ENCODE peak calls at places on chromosomes 11 and 22, in seven cellular contexts. One of them, this sample, is unnamed.

GRCh38 chr11:79332017-79332416 is 108.8 kb downstream of the TENM4 start:
- DNase-seq in osteocyte: no peak
- DNase-seq in LoVo: no peak
- DNase-seq in uterus: no peak
- DNase-seq in mesothelial cell of epicardium: no peak
- DNase-seq in T follicular helper cell: no peak
- DNase-seq in activated CD4-positive, alpha-beta T cell treated with anti-CD3 and anti-CD28 coated beads for 24 hours: no peak
- DNase-seq in this sample: no peak

GRCh38 chr22:43260346-43260745 is 73.4 kb upstream of the TTLL12 start:
- DNase-seq in T follicular helper cell: no peak
- DNase-seq in LoVo: no peak
- DNase-seq in activated CD4-positive, alpha-beta T cell treated with anti-CD3 and anti-CD28 coated beads for 24 hours: no peak
- DNase-seq in uterus: no peak
- DNase-seq in mesothelial cell of epicardium: no peak
- DNase-seq in osteocyte: no peak
- DNase-seq in this sample: no peak

GRCh38 chr11:18524248-18524647 is 2.5 kb downstream of the TSG101 start:
- DNase-seq in activated CD4-positive, alpha-beta T cell treated with anti-CD3 and anti-CD28 coated beads for 24 hours: no peak
- DNase-seq in osteocyte: no peak
- DNase-seq in T follicular helper cell: no peak
- DNase-seq in mesothelial cell of epicardium: no peak
- DNase-seq in uterus: no peak
- DNase-seq in LoVo: no peak
- DNase-seq in this sample: no peak

GRCh38 chr11:34495724-34496377 is 17.7 kb downstream of the ELF5 start:
- DNase-seq in T follicular helper cell: no peak
- DNase-seq in osteocyte: no peak
- DNase-seq in activated CD4-positive, alpha-beta T cell treated with anti-CD3 and anti-CD28 coated beads for 24 hours: no peak
- DNase-seq in LoVo: no peak
- DNase-seq in mesothelial cell of epicardium: no peak
- DNase-seq in uterus: no peak
- DNase-seq in this sample: no peak

GRCh38 chr22:36544107-36544620 is 15.2 kb upstream of the EIF3D start:
- DNase-seq in activated CD4-positive, alpha-beta T cell treated with anti-CD3 and anti-CD28 coated beads for 24 hours: no peak
- DNase-seq in uterus: no peak
- DNase-seq in T follicular helper cell: no peak
- DNase-seq in LoVo: no peak
- DNase-seq in mesothelial cell of epicardium: no peak
- DNase-seq in osteocyte: no peak
- DNase-seq in this sample: no peak

GRCh38 chr11:57779275-57779674 is 17.7 kb downstream of the CTNND1 start:
- DNase-seq in LoVo: no peak
- DNase-seq in activated CD4-positive, alpha-beta T cell treated with anti-CD3 and anti-CD28 coated beads for 24 hours: no peak
- DNase-seq in uterus: no peak
- DNase-seq in osteocyte: no peak
- DNase-seq in T follicular helper cell: no peak
- DNase-seq in mesothelial cell of epicardium: no peak
- DNase-seq in this sample: peak

GRCh38 chr11:11533751-11534150 is 88.1 kb downstream of the GALNT18 start:
- DNase-seq in osteocyte: no peak
- DNase-seq in mesothelial cell of epicardium: no peak
- DNase-seq in T follicular helper cell: no peak
- DNase-seq in activated CD4-positive, alpha-beta T cell treated with anti-CD3 and anti-CD28 coated beads for 24 hours: no peak
- DNase-seq in uterus: no peak
- DNase-seq in LoVo: no peak
- DNase-seq in this sample: no peak

GRCh38 chr22:10778296-10778814 is 4749.6 kb upstream of the OR11H1 start:
- DNase-seq in uterus: no peak
- DNase-seq in activated CD4-positive, alpha-beta T cell treated with anti-CD3 and anti-CD28 coated beads for 24 hours: no peak
- DNase-seq in T follicular helper cell: no peak
- DNase-seq in mesothelial cell of epicardium: no peak
- DNase-seq in osteocyte: no peak
- DNase-seq in LoVo: no peak
- DNase-seq in this sample: no peak

GRCh38 chr11:13183094-13183825 is 94.3 kb upstream of the BMAL1 start:
- DNase-seq in osteocyte: no peak
- DNase-seq in mesothelial cell of epicardium: no peak
- DNase-seq in activated CD4-positive, alpha-beta T cell treated with anti-CD3 and anti-CD28 coated beads for 24 hours: no peak
- DNase-seq in uterus: no peak
- DNase-seq in LoVo: peak
- DNase-seq in T follicular helper cell: no peak
- DNase-seq in this sample: no peak

GRCh38 chr11:123640677-123641494 is 13.5 kb downstream of the SCN3B start:
- DNase-seq in mesothelial cell of epicardium: no peak
- DNase-seq in LoVo: peak
- DNase-seq in T follicular helper cell: peak
- DNase-seq in osteocyte: no peak
- DNase-seq in activated CD4-positive, alpha-beta T cell treated with anti-CD3 and anti-CD28 coated beads for 24 hours: peak
- DNase-seq in uterus: peak
- DNase-seq in this sample: no peak

GRCh38 chr11:60957188-60957587 is 5.2 kb upstream of the SLC15A3 start:
- DNase-seq in osteocyte: no peak
- DNase-seq in activated CD4-positive, alpha-beta T cell treated with anti-CD3 and anti-CD28 coated beads for 24 hours: no peak
- DNase-seq in T follicular helper cell: no peak
- DNase-seq in LoVo: no peak
- DNase-seq in mesothelial cell of epicardium: no peak
- DNase-seq in uterus: no peak
- DNase-seq in this sample: no peak

GRCh38 chr11:68342459-68343158 is 30.2 kb downstream of the LRP5 start:
- DNase-seq in T follicular helper cell: no peak
- DNase-seq in uterus: no peak
- DNase-seq in LoVo: no peak
- DNase-seq in activated CD4-positive, alpha-beta T cell treated with anti-CD3 and anti-CD28 coated beads for 24 hours: no peak
- DNase-seq in osteocyte: peak
- DNase-seq in mesothelial cell of epicardium: no peak
- DNase-seq in this sample: no peak

GRCh38 chr22:41369089-41369745 is 12.5 kb upstream of the TEF start:
- DNase-seq in mesothelial cell of epicardium: no peak
- DNase-seq in LoVo: no peak
- DNase-seq in osteocyte: no peak
- DNase-seq in T follicular helper cell: no peak
- DNase-seq in activated CD4-positive, alpha-beta T cell treated with anti-CD3 and anti-CD28 coated beads for 24 hours: no peak
- DNase-seq in uterus: no peak
- DNase-seq in this sample: no peak

GRCh38 chr11:68977781-68978625 is 2.8 kb downstream of the MRGPRD start:
- DNase-seq in osteocyte: peak
- DNase-seq in uterus: no peak
- DNase-seq in LoVo: no peak
- DNase-seq in activated CD4-positive, alpha-beta T cell treated with anti-CD3 and anti-CD28 coated beads for 24 hours: no peak
- DNase-seq in mesothelial cell of epicardium: no peak
- DNase-seq in T follicular helper cell: no peak
- DNase-seq in this sample: no peak

GRCh38 chr11:109697140-109697843 is 275.3 kb downstream of the C11orf87 start:
- DNase-seq in T follicular helper cell: no peak
- DNase-seq in osteocyte: no peak
- DNase-seq in uterus: no peak
- DNase-seq in activated CD4-positive, alpha-beta T cell treated with anti-CD3 and anti-CD28 coated beads for 24 hours: no peak
- DNase-seq in mesothelial cell of epicardium: no peak
- DNase-seq in LoVo: peak
- DNase-seq in this sample: no peak

GRCh38 chr11:94449437-94449836 is 44.2 kb downstream of the MRE11 start:
- DNase-seq in T follicular helper cell: no peak
- DNase-seq in uterus: no peak
- DNase-seq in activated CD4-positive, alpha-beta T cell treated with anti-CD3 and anti-CD28 coated beads for 24 hours: no peak
- DNase-seq in mesothelial cell of epicardium: no peak
- DNase-seq in osteocyte: no peak
- DNase-seq in LoVo: no peak
- DNase-seq in this sample: no peak

GRCh38 chr11:20156876-20157613 is 3.2 kb downstream of the DBX1 start:
- DNase-seq in osteocyte: no peak
- DNase-seq in LoVo: no peak
- DNase-seq in uterus: no peak
- DNase-seq in activated CD4-positive, alpha-beta T cell treated with anti-CD3 and anti-CD28 coated beads for 24 hours: no peak
- DNase-seq in T follicular helper cell: peak
- DNase-seq in mesothelial cell of epicardium: no peak
- DNase-seq in this sample: no peak

GRCh38 chr22:20107471-20107901 is 8.4 kb upstream of the RANBP1 start:
- DNase-seq in activated CD4-positive, alpha-beta T cell treated with anti-CD3 and anti-CD28 coated beads for 24 hours: no peak
- DNase-seq in uterus: no peak
- DNase-seq in mesothelial cell of epicardium: no peak
- DNase-seq in osteocyte: no peak
- DNase-seq in LoVo: no peak
- DNase-seq in T follicular helper cell: no peak
- DNase-seq in this sample: no peak

This sample was measured in caudate nucleus.